ENCODE peak calls at places on chromosomes 12 and 14, in seven cellular contexts. G is hepatocyte; O is fibroblast of lung; L is CD4-positive, CD25-positive, alpha-beta regulatory T cell; A is K562; Z is Karpas-422; U is brain microvascular endothelial cell. K is an unnamed sample.

GRCh38 chr12:54988402-54989054 is 4.0 kb upstream of the TESPA1 start:
- DNase-seq in G (peak), O (peak), L (no peak), A (peak), Z (peak), U (peak), K (peak)

GRCh38 chr14:74408870-74409269 is 17.1 kb downstream of the SYNDIG1L start:
- DNase-seq in G (no peak), O (no peak), L (no peak), A (no peak), Z (no peak), U (no peak), K (no peak)

GRCh38 chr12:54629925-54630324 is 4.8 kb downstream of the LACRT start:
- DNase-seq in G (no peak), O (no peak), L (no peak), A (no peak), Z (no peak), U (no peak), K (no peak)

GRCh38 chr12:71846322-71846940 is 6.9 kb downstream of the TBC1D15 start:
- DNase-seq in G (peak), O (peak), L (peak), A (peak), Z (peak), U (peak), K (peak)

GRCh38 chr14:106843376-106843775 is 1317.0 kb downstream of the TMEM121 start:
- DNase-seq in G (no peak), O (no peak), L (peak), A (no peak), Z (peak), U (no peak), K (no peak)

GRCh38 chr14:93571275-93571674 is 140.5 kb downstream of the UNC79 start:
- DNase-seq in G (no peak), O (no peak), L (no peak), A (no peak), Z (no peak), U (no peak), K (no peak)

GRCh38 chr12:76506149-76506548 is 53.4 kb downstream of the OSBPL8 start:
- DNase-seq in G (no peak), O (no peak), L (no peak), A (no peak), Z (no peak), U (no peak), K (no peak)

GRCh38 chr12:90262261-90262660 is 553.6 kb upstream of the ATP2B1 start:
- DNase-seq in G (peak), O (peak), L (no peak), A (no peak), Z (no peak), U (peak), K (no peak)

GRCh38 chr12:15208871-15209656 is 12.2 kb downstream of the RERG start:
- DNase-seq in G (no peak), O (peak), L (no peak), A (no peak), Z (no peak), U (peak), K (no peak)

GRCh38 chr12:51905507-51906438 is 1.5 kb upstream of the ACVRL1 start:
- DNase-seq in G (peak), O (no peak), L (no peak), A (peak), Z (no peak), U (no peak), K (peak)

GRCh38 chr12:132199526-132200319 is 55.5 kb downstream of the NOC4L start:
- DNase-seq in G (no peak), O (no peak), L (no peak), A (no peak), Z (no peak), U (no peak), K (no peak)

GRCh38 chr12:6380141-6381121 is 3.5 kb upstream of the LTBR start:
- DNase-seq in G (no peak), O (peak), L (no peak), A (no peak), Z (no peak), U (no peak), K (no peak)

GRCh38 chr14:69760810-69761209 is 6.1 kb upstream of the SRSF5 start:
- DNase-seq in G (no peak), O (peak), L (no peak), A (no peak), Z (no peak), U (peak), K (no peak)

GRCh38 chr12:96239711-96240234 is 45.6 kb downstream of the ELK3 start:
- DNase-seq in G (peak), O (no peak), L (no peak), A (no peak), Z (no peak), U (no peak), K (no peak)

GRCh38 chr12:77231548-77231947 is 166.2 kb upstream of the E2F7 start:
- DNase-seq in G (peak), O (peak), L (no peak), A (no peak), Z (no peak), U (no peak), K (peak)

GRCh38 chr14:48350971-48351370 is 675.6 kb upstream of the MDGA2 start:
- DNase-seq in G (peak), O (peak), L (no peak), A (no peak), Z (no peak), U (no peak), K (no peak)

GRCh38 chr12:45666452-45667215 is 62.9 kb upstream of the ARID2 start:
- DNase-seq in G (no peak), O (peak), L (no peak), A (no peak), Z (no peak), U (no peak), K (no peak)

GRCh38 chr12:3061129-3061857 is 15.9 kb upstream of the TSPAN9 start:
- DNase-seq in G (peak), O (peak), L (no peak), A (no peak), Z (no peak), U (peak), K (no peak)

GRCh38 chr14:55191881-55192616 is 664 bp upstream of the DLGAP5 start:
- DNase-seq in G (peak), O (no peak), L (no peak), A (no peak), Z (no peak), U (no peak), K (no peak)

GRCh38 chr12:40693503-40693863 is 1.2 kb downstream of the CNTN1 start:
- DNase-seq in G (peak), O (no peak), L (no peak), A (no peak), Z (no peak), U (no peak), K (no peak)

GRCh38 chr14:36524220-36524837 is 4.3 kb upstream of the NKX2-1 start:
- DNase-seq in G (no peak), O (no peak), L (no peak), A (no peak), Z (no peak), U (no peak), K (no peak)

GRCh38 chr14:60646202-60646886 is 2.9 kb downstream of the SIX1 start:
- DNase-seq in G (no peak), O (no peak), L (no peak), A (no peak), Z (no peak), U (no peak), K (no peak)

GRCh38 chr12:132269266-132269968 is 60.0 kb downstream of the GALNT9 start:
- DNase-seq in G (no peak), O (no peak), L (no peak), A (no peak), Z (no peak), U (no peak), K (no peak)

GRCh38 chr12:128661216-128661550 is 162.6 kb downstream of the SLC15A4 start:
- DNase-seq in G (peak), O (no peak), L (no peak), A (no peak), Z (no peak), U (no peak), K (peak)

GRCh38 chr12:68331869-68332725 is at the start of gene MDM1:
- DNase-seq in G (peak), O (peak), L (peak), A (peak), Z (peak), U (peak), K (peak)

GRCh38 chr14:53850714-53851296 is 105.8 kb downstream of the BMP4 start:
- DNase-seq in G (no peak), O (peak), L (no peak), A (no peak), Z (no peak), U (peak), K (no peak)

GRCh38 chr14:29926228-29926627 is 1.4 kb downstream of the PRKD1 start:
- DNase-seq in G (no peak), O (no peak), L (no peak), A (no peak), Z (no peak), U (no peak), K (no peak)
- H3K27ac ChIP-seq in G (peak), O (peak), L (no peak), A (no peak), Z (no peak), U (no peak), K (no peak)

GRCh38 chr12:27207626-27208413 is 36.3 kb upstream of the STK38L start:
- DNase-seq in G (no peak), O (peak), L (peak), A (no peak), Z (no peak), U (no peak), K (no peak)

GRCh38 chr12:27210187-27210586 is 33.9 kb upstream of the STK38L start:
- DNase-seq in G (no peak), O (no peak), L (no peak), A (no peak), Z (no peak), U (no peak), K (no peak)

GRCh38 chr12:27209257-27209910 is 34.7 kb upstream of the STK38L start:
- DNase-seq in G (no peak), O (no peak), L (no peak), A (no peak), Z (no peak), U (no peak), K (no peak)

GRCh38 chr12:27206801-27207502 is 37.1 kb upstream of the STK38L start:
- DNase-seq in G (no peak), O (no peak), L (no peak), A (no peak), Z (no peak), U (no peak), K (no peak)

DNA sequence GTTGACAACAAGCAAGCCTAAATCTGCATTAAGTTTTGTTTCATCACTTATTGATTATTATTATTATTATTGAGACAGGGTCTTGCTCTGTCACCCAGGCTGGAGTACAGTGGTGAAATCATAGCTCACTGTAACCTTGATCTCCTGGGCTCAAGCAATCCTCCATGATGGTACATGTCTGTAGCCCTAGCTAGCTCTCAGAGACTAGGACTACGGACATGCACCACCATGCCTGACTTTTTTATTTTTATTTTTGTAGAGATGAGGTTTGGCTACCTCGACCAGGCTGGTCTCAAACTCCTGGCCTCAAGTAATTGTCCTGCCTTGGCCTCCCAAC is 35.7 kb upstream of the STK38L start:
- DNase-seq in G (no peak), O (no peak), L (no peak), A (no peak), Z (no peak), U (no peak), K (no peak)
- H3K27ac ChIP-seq in G (no peak), O (no peak), L (no peak), A (no peak), Z (no peak), U (no peak), K (no peak)

DNA sequence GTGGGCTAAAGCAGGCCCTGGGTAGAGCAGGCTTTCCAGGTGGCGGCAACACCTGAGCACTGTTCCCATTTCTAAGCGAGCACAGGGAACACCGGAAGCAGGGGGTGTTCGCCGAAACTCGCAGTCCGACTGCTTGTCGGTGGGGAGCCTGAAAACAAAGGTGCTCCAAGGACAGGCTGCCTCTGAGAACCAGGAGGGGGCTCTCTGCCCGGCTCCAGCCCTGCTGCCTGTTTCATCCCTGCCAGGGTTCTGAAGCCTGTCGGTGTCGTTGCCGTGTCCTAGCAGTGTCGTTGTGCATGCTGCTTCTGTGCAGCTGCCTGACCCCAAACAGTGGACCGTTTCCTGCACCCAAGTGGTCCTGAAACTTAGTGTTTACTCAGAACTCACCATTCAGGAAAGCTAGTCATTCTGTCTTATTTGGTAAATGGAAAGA is 21.8 kb downstream of the CCNK start:
- DNase-seq in G (no peak), O (no peak), L (no peak), A (no peak), Z (no peak), U (no peak), K (no peak)
- H3K27ac ChIP-seq in G (no peak), O (no peak), L (no peak), A (no peak), Z (no peak), U (no peak), K (no peak)

GRCh38 chr14:99249389-99249788 is 22.6 kb downstream of the BCL11B start:
- DNase-seq in G (no peak), O (no peak), L (peak), A (no peak), Z (no peak), U (no peak), K (no peak)
- H3K27ac ChIP-seq in G (no peak), O (no peak), L (peak), A (no peak), Z (no peak), U (no peak), K (no peak)

GRCh38 chr12:57216931-57217871 is 607 bp downstream of the NXPH4 start:
- DNase-seq in G (no peak), O (no peak), L (peak), A (no peak), Z (no peak), U (no peak), K (no peak)
- H3K27ac ChIP-seq in G (no peak), O (no peak), L (no peak), A (no peak), Z (no peak), U (no peak), K (no peak)

GRCh38 chr12:1875608-1876007 is 42.8 kb downstream of the CACNA2D4 start:
- DNase-seq in G (peak), O (no peak), L (no peak), A (no peak), Z (no peak), U (no peak), K (no peak)

GRCh38 chr12:1870998-1871917 is 47.2 kb downstream of the CACNA2D4 start:
- DNase-seq in G (no peak), O (no peak), L (no peak), A (no peak), Z (no peak), U (no peak), K (no peak)

GRCh38 chr12:1870086-1870485 is 48.4 kb downstream of the CACNA2D4 start:
- DNase-seq in G (no peak), O (no peak), L (no peak), A (no peak), Z (no peak), U (no peak), K (no peak)

GRCh38 chr12:1873531-1874149 is 44.8 kb downstream of the CACNA2D4 start:
- DNase-seq in G (peak), O (no peak), L (no peak), A (no peak), Z (no peak), U (no peak), K (no peak)

GRCh38 chr12:1872448-1872847 is 46.0 kb downstream of the CACNA2D4 start:
- DNase-seq in G (no peak), O (no peak), L (no peak), A (no peak), Z (no peak), U (no peak), K (no peak)
- H3K27ac ChIP-seq in G (no peak), O (no peak), L (no peak), A (no peak), Z (no peak), U (no peak), K (no peak)

GRCh38 chr12:56377310-56377988 is 14.8 kb upstream of the APOF start:
- DNase-seq in G (peak), O (no peak), L (peak), A (peak), Z (peak), U (peak), K (no peak)
- H3K27ac ChIP-seq in G (peak), O (no peak), L (no peak), A (peak), Z (no peak), U (no peak), K (no peak)

DNA sequence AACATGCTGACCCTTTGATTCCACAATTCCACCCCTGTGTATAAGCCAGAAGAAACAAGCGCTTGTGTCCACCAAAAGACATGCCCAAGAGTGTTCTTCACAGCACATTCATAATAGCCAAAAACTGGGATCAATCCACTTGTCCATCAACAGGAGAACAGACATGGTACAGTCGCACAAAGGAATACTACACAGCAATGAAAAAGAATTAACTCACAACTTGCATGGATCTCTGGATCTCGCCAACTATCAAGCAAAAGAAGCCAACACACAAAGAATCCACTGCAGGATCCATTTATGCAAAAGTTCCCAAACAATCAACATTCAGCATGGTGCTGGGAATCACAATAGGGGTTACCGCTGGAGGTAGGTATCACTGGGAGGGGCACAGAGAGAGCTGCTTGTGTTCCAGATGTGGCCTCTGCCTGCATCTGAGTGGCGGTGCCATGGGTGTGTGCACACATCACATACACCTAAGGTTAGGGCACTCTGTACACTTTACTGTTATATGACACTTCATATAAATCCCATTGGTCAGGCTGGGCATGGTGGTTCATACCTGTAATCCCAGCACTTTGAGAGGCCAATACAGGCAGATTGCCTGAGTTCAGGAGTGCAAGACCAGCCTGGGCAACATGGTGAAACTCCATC is 30.9 kb downstream of the CLMN start:
- DNase-seq in G (no peak), O (no peak), L (no peak), A (no peak), Z (no peak), U (no peak), K (no peak)
- H3K27ac ChIP-seq in G (no peak), O (no peak), L (no peak), A (no peak), Z (peak), U (no peak), K (no peak)

GRCh38 chr12:33330940-33331339 is 108.7 kb downstream of the SYT10 start:
- DNase-seq in G (peak), O (no peak), L (no peak), A (no peak), Z (no peak), U (no peak), K (no peak)
- H3K27ac ChIP-seq in G (no peak), O (no peak), L (no peak), A (no peak), Z (no peak), U (no peak), K (no peak)